ENCODE peak calls at places on chromosomes 4 and X, in six cellular contexts. A, T, H, E, F and N are unnamed samples.

GRCh38 chrX:132795211-132795610 is 163.2 kb downstream of the HS6ST2 start:
- DNase-seq in A (no peak), T (no peak), H (no peak), E (no peak), F (no peak), N (no peak)

GRCh38 chr4:101961144-101961543 is 170.6 kb downstream of the BANK1 start:
- DNase-seq in A (peak; percentile 30), T (no peak), H (no peak), E (no peak), F (no peak), N (no peak)

GRCh38 chrX:153648358-153649177 is 1.6 kb downstream of the DUSP9 start:
- DNase-seq in A (no peak), T (no peak), H (no peak), E (no peak), F (no peak), N (no peak)

GRCh38 chrX:111180750-111181240 is 84.8 kb downstream of the PAK3 start:
- DNase-seq in A (no peak), T (no peak), H (no peak), E (no peak), F (no peak), N (no peak)

GRCh38 chr4:150974251-150974640 is 40.8 kb downstream of the LRBA start:
- DNase-seq in A (no peak), T (no peak), H (no peak), E (no peak), F (no peak), N (no peak)

GRCh38 chr4:30828290-30828926 is 108.2 kb downstream of the PCDH7 start:
- DNase-seq in A (no peak), T (no peak), H (no peak), E (peak; percentile 16), F (no peak), N (no peak)

GRCh38 chr4:81465668-81466357 is 5.9 kb downstream of the RASGEF1B start:
- DNase-seq in A (no peak), T (no peak), H (no peak), E (no peak), F (no peak), N (no peak)

GRCh38 chr4:81470456-81471327 is 1.0 kb downstream of the RASGEF1B start:
- DNase-seq in A (peak; percentile 14), T (no peak), H (peak; percentile 24), E (no peak), F (no peak), N (peak; percentile 91)

GRCh38 chrX:100995469-100995868 is 26.0 kb downstream of the ARL13A start:
- DNase-seq in A (no peak), T (no peak), H (no peak), E (peak; percentile 69), F (no peak), N (no peak)

GRCh38 chr4:122588453-122589238 is 32.2 kb downstream of the IL21 start:
- DNase-seq in A (no peak), T (no peak), H (peak; percentile 21), E (peak; percentile 16), F (no peak), N (peak; percentile 35)

GRCh38 chrX:129039176-129039575 is 484.1 kb downstream of the SMARCA1 start:
- DNase-seq in A (no peak), T (no peak), H (no peak), E (no peak), F (no peak), N (no peak)

GRCh38 chr4:165378763-165379631 is at the start of gene CPE:
- DNase-seq in A (peak; percentile 76), T (peak; percentile 18), H (peak; percentile 69), E (no peak), F (peak; percentile 7), N (no peak)

GRCh38 chr4:171891038-171891437 is 77.8 kb downstream of the GALNTL6 start:
- DNase-seq in A (no peak), T (no peak), H (no peak), E (no peak), F (no peak), N (peak; percentile 11)

GRCh38 chr4:55636622-55636999 is 513 bp upstream of the NMU start:
- DNase-seq in A (peak; percentile 21), T (no peak), H (no peak), E (no peak), F (no peak), N (no peak)

GRCh38 chrX:34877451-34877850 is 65.1 kb upstream of the FAM47B start:
- DNase-seq in A (no peak), T (no peak), H (no peak), E (no peak), F (no peak), N (no peak)

GRCh38 chrX:1391370-1391706 is 575 bp downstream of the SLC25A6 start:
- DNase-seq in A (peak; percentile 90), T (no peak), H (peak; percentile 96), E (no peak), F (peak; percentile 84), N (no peak)